ENCODE peak calls at places on chromosome 2, in ten cellular contexts. One of them, this sample, is unnamed.
A peak's percentile ranks its signal among the peaks of the same experiment; 100 is the strongest.

GRCh38 chr2:156340818-156341481 is 8.4 kb upstream of the NR4A2 start:
- DNase-seq in bronchial epithelial cell: no peak
- DNase-seq in iris pigment epithelial cell: peak; percentile 31
- DNase-seq in EH: no peak
- DNase-seq in HS-27A: no peak
- DNase-seq in sciatic nerve: peak; percentile 61
- DNase-seq in activated CD8-positive, alpha-beta memory T cell treated with anti-CD3 and anti-CD28 coated beads for 1 hour: no peak
- DNase-seq in NT2/D1: no peak
- DNase-seq in GM23248: peak; percentile 65
- DNase-seq in left ventricle myocardium inferior: no peak
- DNase-seq in this sample: no peak

GRCh38 chr2:106076941-106077340 is 117.2 kb downstream of the UXS1 start:
- DNase-seq in sciatic nerve: no peak
- DNase-seq in NT2/D1: no peak
- DNase-seq in bronchial epithelial cell: no peak
- DNase-seq in HS-27A: no peak
- DNase-seq in activated CD8-positive, alpha-beta memory T cell treated with anti-CD3 and anti-CD28 coated beads for 1 hour: no peak
- DNase-seq in left ventricle myocardium inferior: no peak
- DNase-seq in GM23248: no peak
- DNase-seq in iris pigment epithelial cell: no peak
- DNase-seq in EH: no peak
- DNase-seq in this sample: no peak

GRCh38 chr2:59930430-59930829 is 623.0 kb downstream of the BCL11A start:
- DNase-seq in EH: no peak
- DNase-seq in GM23248: no peak
- DNase-seq in HS-27A: no peak
- DNase-seq in sciatic nerve: no peak
- DNase-seq in iris pigment epithelial cell: no peak
- DNase-seq in bronchial epithelial cell: no peak
- DNase-seq in NT2/D1: no peak
- DNase-seq in left ventricle myocardium inferior: no peak
- DNase-seq in activated CD8-positive, alpha-beta memory T cell treated with anti-CD3 and anti-CD28 coated beads for 1 hour: no peak
- DNase-seq in this sample: no peak

GRCh38 chr2:121707920-121708361 is 28.7 kb downstream of the NIFK start:
- DNase-seq in left ventricle myocardium inferior: no peak
- DNase-seq in bronchial epithelial cell: peak; percentile 51
- DNase-seq in activated CD8-positive, alpha-beta memory T cell treated with anti-CD3 and anti-CD28 coated beads for 1 hour: no peak
- DNase-seq in sciatic nerve: no peak
- DNase-seq in HS-27A: no peak
- DNase-seq in NT2/D1: no peak
- DNase-seq in GM23248: no peak
- DNase-seq in EH: no peak
- DNase-seq in iris pigment epithelial cell: no peak
- DNase-seq in this sample: no peak

GRCh38 chr2:86441789-86442641 is 844 bp downstream of the KDM3A start:
- DNase-seq in left ventricle myocardium inferior: peak; percentile 62
- DNase-seq in NT2/D1: peak; percentile 5
- DNase-seq in GM23248: peak; percentile 80
- DNase-seq in sciatic nerve: peak; percentile 81
- DNase-seq in activated CD8-positive, alpha-beta memory T cell treated with anti-CD3 and anti-CD28 coated beads for 1 hour: peak; percentile 22
- DNase-seq in bronchial epithelial cell: peak; percentile 34
- DNase-seq in iris pigment epithelial cell: peak; percentile 66
- DNase-seq in HS-27A: no peak
- DNase-seq in EH: peak; percentile 73
- DNase-seq in this sample: no peak

GRCh38 chr2:196821195-196821594 is 12.0 kb upstream of the C2orf66 start:
- DNase-seq in iris pigment epithelial cell: peak; percentile 80
- DNase-seq in bronchial epithelial cell: no peak
- DNase-seq in HS-27A: no peak
- DNase-seq in EH: peak; percentile 56
- DNase-seq in sciatic nerve: no peak
- DNase-seq in left ventricle myocardium inferior: no peak
- DNase-seq in activated CD8-positive, alpha-beta memory T cell treated with anti-CD3 and anti-CD28 coated beads for 1 hour: no peak
- DNase-seq in NT2/D1: no peak
- DNase-seq in GM23248: peak; percentile 68
- DNase-seq in this sample: no peak

GRCh38 chr2:26691881-26692813 is at the start of gene KCNK3:
- DNase-seq in GM23248: peak; percentile 77
- DNase-seq in bronchial epithelial cell: no peak
- DNase-seq in sciatic nerve: no peak
- DNase-seq in HS-27A: no peak
- DNase-seq in left ventricle myocardium inferior: peak; percentile 70
- DNase-seq in activated CD8-positive, alpha-beta memory T cell treated with anti-CD3 and anti-CD28 coated beads for 1 hour: no peak
- DNase-seq in iris pigment epithelial cell: peak; percentile 35
- DNase-seq in NT2/D1: no peak
- DNase-seq in EH: peak; percentile 71
- DNase-seq in this sample: peak; percentile 43

GRCh38 chr2:5250482-5250881 is 441.7 kb upstream of the SOX11 start:
- DNase-seq in bronchial epithelial cell: no peak
- DNase-seq in left ventricle myocardium inferior: no peak
- DNase-seq in GM23248: no peak
- DNase-seq in NT2/D1: peak; percentile 68
- DNase-seq in activated CD8-positive, alpha-beta memory T cell treated with anti-CD3 and anti-CD28 coated beads for 1 hour: no peak
- DNase-seq in sciatic nerve: no peak
- DNase-seq in EH: no peak
- DNase-seq in HS-27A: no peak
- DNase-seq in iris pigment epithelial cell: peak; percentile 8
- DNase-seq in this sample: no peak

GRCh38 chr2:120140866-120141265 is 82.3 kb downstream of the TMEM185B start:
- DNase-seq in activated CD8-positive, alpha-beta memory T cell treated with anti-CD3 and anti-CD28 coated beads for 1 hour: no peak
- DNase-seq in HS-27A: no peak
- DNase-seq in GM23248: no peak
- DNase-seq in EH: no peak
- DNase-seq in NT2/D1: no peak
- DNase-seq in left ventricle myocardium inferior: no peak
- DNase-seq in sciatic nerve: no peak
- DNase-seq in bronchial epithelial cell: no peak
- DNase-seq in iris pigment epithelial cell: peak; percentile 59
- DNase-seq in this sample: no peak

GRCh38 chr2:159163935-159164334 is 122.6 kb downstream of the WDSUB1 start:
- DNase-seq in sciatic nerve: no peak
- DNase-seq in activated CD8-positive, alpha-beta memory T cell treated with anti-CD3 and anti-CD28 coated beads for 1 hour: no peak
- DNase-seq in HS-27A: no peak
- DNase-seq in NT2/D1: no peak
- DNase-seq in GM23248: no peak
- DNase-seq in EH: no peak
- DNase-seq in iris pigment epithelial cell: no peak
- DNase-seq in left ventricle myocardium inferior: no peak
- DNase-seq in bronchial epithelial cell: no peak
- DNase-seq in this sample: no peak

GRCh38 chr2:30990736-30991135 is 147.5 kb downstream of the GALNT14 start:
- DNase-seq in GM23248: no peak
- DNase-seq in sciatic nerve: no peak
- DNase-seq in EH: no peak
- DNase-seq in iris pigment epithelial cell: no peak
- DNase-seq in activated CD8-positive, alpha-beta memory T cell treated with anti-CD3 and anti-CD28 coated beads for 1 hour: no peak
- DNase-seq in left ventricle myocardium inferior: no peak
- DNase-seq in HS-27A: no peak
- DNase-seq in bronchial epithelial cell: no peak
- DNase-seq in NT2/D1: no peak
- DNase-seq in this sample: no peak

GRCh38 chr2:238560234-238560633 is 133.5 kb downstream of the ASB1 start:
- DNase-seq in left ventricle myocardium inferior: no peak
- DNase-seq in EH: peak; percentile 4
- DNase-seq in bronchial epithelial cell: no peak
- DNase-seq in sciatic nerve: no peak
- DNase-seq in iris pigment epithelial cell: no peak
- DNase-seq in activated CD8-positive, alpha-beta memory T cell treated with anti-CD3 and anti-CD28 coated beads for 1 hour: no peak
- DNase-seq in HS-27A: no peak
- DNase-seq in NT2/D1: no peak
- DNase-seq in GM23248: no peak
- DNase-seq in this sample: no peak

GRCh38 chr2:236859896-236860295 is 225.8 kb upstream of the COPS8 start:
- DNase-seq in bronchial epithelial cell: no peak
- DNase-seq in NT2/D1: peak; percentile 80
- DNase-seq in activated CD8-positive, alpha-beta memory T cell treated with anti-CD3 and anti-CD28 coated beads for 1 hour: no peak
- DNase-seq in left ventricle myocardium inferior: no peak
- DNase-seq in sciatic nerve: no peak
- DNase-seq in HS-27A: no peak
- DNase-seq in GM23248: no peak
- DNase-seq in iris pigment epithelial cell: no peak
- DNase-seq in EH: no peak
- DNase-seq in this sample: no peak

GRCh38 chr2:238939074-238939473 is 91.2 kb downstream of the TWIST2 start:
- DNase-seq in left ventricle myocardium inferior: peak; percentile 36
- DNase-seq in activated CD8-positive, alpha-beta memory T cell treated with anti-CD3 and anti-CD28 coated beads for 1 hour: no peak
- DNase-seq in NT2/D1: no peak
- DNase-seq in iris pigment epithelial cell: no peak
- DNase-seq in sciatic nerve: no peak
- DNase-seq in GM23248: peak; percentile 78
- DNase-seq in HS-27A: no peak
- DNase-seq in bronchial epithelial cell: no peak
- DNase-seq in EH: peak; percentile 82
- DNase-seq in this sample: no peak

This sample was measured in cerebellar nuclear complex.